ENCODE peak calls at places on chromosomes 5 and 9, in five cellular contexts. B is transverse colon, T is breast epithelium, M is gastrocnemius medialis, N is A549. G is an unnamed sample.

GRCh38 chr5:98102926-98103325 is 670.5 kb upstream of the RGMB start:
- DNase-seq in B (no peak), T (no peak), M (no peak), N (no peak), G (no peak)

GRCh38 chr5:139574641-139575312 is 13.6 kb downstream of the UBE2D2 start:
- DNase-seq in B (no peak), T (no peak), M (no peak), N (peak; percentile 46), G (no peak)

GRCh38 chr9:9598723-9599122 is 1014.1 kb downstream of the PTPRD start:
- DNase-seq in B (no peak), T (no peak), M (no peak), N (no peak), G (no peak)

GRCh38 chr5:158268286-158268685 is 409.3 kb upstream of the CLINT1 start:
- DNase-seq in B (no peak), T (no peak), M (no peak), N (no peak), G (no peak)

GRCh38 chr9:134723491-134723890 is 81.9 kb downstream of the COL5A1 start:
- DNase-seq in B (no peak), T (no peak), M (no peak), N (no peak), G (no peak)

GRCh38 chr9:136821333-136822031 is 13.7 kb downstream of the RABL6 start:
- DNase-seq in B (no peak), T (no peak), M (no peak), N (no peak), G (no peak)

GRCh38 chr9:101601904-101602765 is 7.4 kb upstream of the PPP3R2 start:
- DNase-seq in B (no peak), T (no peak), M (no peak), N (peak; percentile 53), G (no peak)

GRCh38 chr9:31848505-31849285 is 535.7 kb upstream of the ACO1 start:
- DNase-seq in B (no peak), T (no peak), M (no peak), N (no peak), G (no peak)

GRCh38 chr5:111227805-111228204 is 3.6 kb downstream of the CAMK4 start:
- DNase-seq in B (peak; percentile 25), T (no peak), M (no peak), N (no peak), G (no peak)

GRCh38 chr9:117414220-117414905 is 494 bp downstream of the ASTN2 start:
- DNase-seq in B (no peak), T (peak; percentile 52), M (no peak), N (peak; percentile 39), G (no peak)

DNA sequence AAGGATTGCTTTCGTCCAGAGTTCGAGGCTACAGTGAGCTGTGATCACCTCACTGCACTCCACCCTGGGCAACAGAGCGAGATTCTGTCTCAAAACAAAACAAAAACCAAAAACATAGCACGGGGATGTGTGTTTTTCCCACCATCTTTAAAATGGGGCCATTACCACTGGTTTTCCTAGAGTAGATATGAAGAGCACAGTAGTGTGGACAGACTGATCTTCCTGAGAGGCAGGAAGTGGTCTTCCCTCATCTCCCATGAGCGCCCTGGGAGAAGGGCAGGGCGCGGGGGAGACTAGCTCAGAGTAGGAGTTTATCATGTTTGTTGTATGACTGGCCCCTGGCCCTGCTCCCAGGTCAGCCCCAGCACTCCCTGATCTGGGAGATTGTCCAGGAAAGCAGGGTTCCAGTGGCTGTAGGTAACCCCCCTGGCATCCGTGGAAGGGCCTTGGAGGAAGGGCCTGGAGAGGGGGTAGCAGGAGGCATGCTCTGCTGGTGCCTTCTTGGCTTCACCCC is 2.3 kb downstream of the SUSD3 start:
- DNase-seq in B (no peak), T (no peak), M (no peak), N (peak; percentile 49), G (no peak)
- TF ChIP-seq POLR2A in B (no peak), T (no peak), M (no peak), N (no peak), G (no peak)

DNA sequence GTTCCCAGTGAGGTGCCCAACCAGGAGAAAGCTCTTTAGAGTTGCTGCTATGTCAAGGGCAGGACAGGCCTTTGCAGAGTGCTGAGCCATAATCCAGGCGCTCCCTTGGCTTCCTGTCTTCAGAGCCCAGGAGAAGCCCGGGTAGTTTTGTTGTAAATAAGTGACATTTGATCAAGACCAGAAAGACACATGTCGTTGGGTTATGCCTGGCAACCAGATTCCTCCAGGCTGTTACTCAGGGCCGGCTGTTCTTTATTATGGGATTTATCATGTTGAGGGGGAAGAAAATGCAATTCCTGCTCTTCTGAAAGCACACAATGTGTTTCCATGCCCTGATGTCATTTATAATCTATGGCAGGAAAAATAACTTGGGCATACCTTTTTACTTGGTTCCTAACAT is 39.3 kb upstream of the SEMA4D start:
- DNase-seq in B (no peak), T (no peak), M (no peak), N (no peak), G (no peak)
- H3K27ac ChIP-seq in B (peak overlapping the region; percentile 44), T (no peak overlapping the region), M (no peak overlapping the region), N (no peak overlapping the region), G (no peak overlapping the region)

DNA sequence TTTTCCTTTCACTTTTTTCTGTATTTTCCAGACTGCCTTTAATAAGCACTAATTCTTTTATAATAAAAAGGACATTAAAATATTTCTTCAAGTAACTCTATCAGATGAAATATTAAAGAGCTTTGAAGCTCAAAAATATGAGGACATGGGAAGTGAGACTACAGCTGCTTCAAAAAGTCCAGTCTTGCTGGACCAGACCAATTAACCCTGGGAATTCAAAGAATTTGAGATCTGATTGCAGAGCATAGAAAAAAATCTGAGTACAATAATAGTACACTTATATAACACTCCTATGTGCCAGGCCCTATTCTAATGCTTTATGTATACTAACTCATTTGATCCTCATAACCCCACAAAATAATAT is 9.8 kb downstream of the TMEM245 start:
- DNase-seq in B (no peak), T (no peak), M (no peak), N (no peak), G (no peak)
- H3K4me3 ChIP-seq in B (no peak overlapping the region), T (no peak overlapping the region), M (no peak overlapping the region), N (peak overlapping the region; percentile 30), G (no peak overlapping the region)

GRCh38 chr9:132878695-132879064 is at the start of gene SPACA9:
- DNase-seq in B (peak; percentile 72), T (peak; percentile 73), M (peak; percentile 36), N (peak; percentile 63), G (peak; percentile 89)

GRCh38 chr9:132877447-132877817 is 652 bp downstream of the AK8 start:
- DNase-seq in B (no peak), T (no peak), M (no peak), N (no peak), G (no peak)

GRCh38 chr9:132876849-132877248 is 1.2 kb downstream of the AK8 start:
- DNase-seq in B (no peak), T (no peak), M (no peak), N (no peak), G (no peak)

GRCh38 chr9:132879443-132880310 is 979 bp downstream of the SPACA9 start:
- DNase-seq in B (no peak), T (no peak), M (no peak), N (no peak), G (no peak)

DNA sequence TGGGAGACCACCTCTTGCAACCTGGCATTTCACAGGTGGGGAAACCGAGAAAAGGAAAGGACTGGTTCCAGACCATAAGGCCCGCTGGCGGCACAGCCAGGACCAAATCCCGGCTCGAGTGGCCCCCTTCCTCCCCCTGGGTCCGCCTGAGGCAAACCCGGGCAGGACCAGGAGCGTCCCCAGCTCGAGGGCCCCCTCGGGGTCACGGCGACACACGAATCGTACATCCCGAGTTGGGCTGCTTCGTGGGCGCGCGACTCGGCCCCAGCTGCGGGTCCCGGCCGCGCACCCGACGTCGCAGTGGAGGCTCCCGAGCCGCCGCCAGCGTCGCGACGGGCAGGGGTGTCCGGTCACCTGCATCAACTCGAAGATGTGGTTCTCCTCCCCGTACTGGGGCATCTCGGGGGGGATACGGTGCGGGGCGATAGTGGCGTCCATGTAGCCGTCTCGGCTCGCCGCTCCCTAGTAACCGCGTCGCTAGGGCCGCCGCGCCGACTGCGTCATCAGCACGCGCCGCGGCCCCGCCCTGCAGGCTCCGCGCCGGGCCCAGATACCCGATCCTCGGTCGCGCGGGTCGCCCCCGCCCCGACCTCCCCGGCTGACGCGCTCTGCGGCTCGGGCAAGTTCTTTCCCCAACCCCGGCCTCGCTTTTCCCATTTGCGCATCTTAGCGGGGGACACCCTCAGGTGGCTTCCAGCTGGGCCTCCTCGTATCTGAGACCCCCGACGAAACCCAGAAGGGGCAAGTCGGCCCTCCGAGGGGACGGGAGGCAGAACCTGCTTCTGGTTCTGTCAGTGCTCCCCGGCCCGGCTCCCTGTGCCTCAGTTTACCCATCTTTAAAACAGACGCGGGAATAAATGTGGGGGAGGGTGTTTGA is at the start of gene AK8:
- DNase-seq in B (peak; percentile 74), T (peak; percentile 70), M (peak; percentile 33), N (peak; percentile 78), G (peak; percentile 86)
- TF ChIP-seq POLR2A in B (peak; percentile 38), T (no peak), M (no peak), N (peak; percentile 29), G (no peak)

GRCh38 chr5:172744106-172745104 is 26.6 kb downstream of the DUSP1 start:
- DNase-seq in B (peak; percentile 74), T (no peak), M (no peak), N (no peak), G (peak; percentile 70)

GRCh38 chr5:172745836-172746235 is 25.2 kb downstream of the DUSP1 start:
- DNase-seq in B (no peak), T (no peak), M (no peak), N (no peak), G (no peak)

GRCh38 chr5:172745406-172745805 is 25.6 kb downstream of the DUSP1 start:
- DNase-seq in B (no peak), T (no peak), M (no peak), N (no peak), G (peak; percentile 63)

GRCh38 chr5:172741206-172741582 is 29.8 kb downstream of the DUSP1 start:
- DNase-seq in B (no peak), T (no peak), M (no peak), N (no peak), G (no peak)

DNA sequence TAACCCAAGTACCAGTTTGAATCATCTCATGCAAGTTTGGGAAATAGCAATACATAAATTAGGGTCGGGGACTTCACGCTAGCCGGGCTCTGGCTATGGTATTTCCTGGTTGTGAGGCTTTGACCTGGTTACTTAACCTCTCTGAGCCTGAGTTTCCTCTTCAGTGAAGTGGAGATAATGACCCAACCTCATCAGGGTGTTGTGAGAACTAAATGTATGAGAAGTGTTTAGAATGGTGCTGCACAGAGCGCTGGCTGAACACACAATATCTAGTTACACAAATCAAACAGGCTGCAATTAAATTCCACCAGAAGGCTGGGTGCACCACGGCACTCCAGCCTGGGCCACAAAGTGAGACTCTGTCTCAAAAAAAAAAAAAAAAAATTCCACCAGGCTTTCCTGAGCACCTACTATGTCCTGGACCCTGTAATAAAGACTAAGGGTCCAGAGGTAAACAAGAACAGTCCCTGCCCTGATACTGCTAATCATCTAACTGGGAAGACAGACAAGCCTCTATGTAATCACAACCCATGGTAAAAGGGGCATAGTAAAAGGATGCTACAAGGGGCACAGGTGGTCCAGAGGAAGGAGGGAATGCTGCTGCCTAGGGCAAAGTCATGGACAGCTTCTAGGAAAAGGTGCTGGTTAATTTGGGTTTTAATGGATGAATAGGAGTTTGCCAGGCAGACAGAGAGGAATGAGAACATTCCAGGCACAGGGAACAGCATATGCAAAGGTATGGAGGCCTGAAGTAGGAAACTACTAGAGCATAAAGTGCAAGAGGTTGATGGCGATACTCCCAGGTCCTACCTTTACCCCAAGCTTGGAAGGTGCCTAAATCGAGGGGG is 27.7 kb downstream of the DUSP1 start:
- DNase-seq in B (no peak), T (no peak), M (no peak), N (no peak), G (no peak)
- H3K27ac ChIP-seq in B (no peak overlapping the region), T (no peak overlapping the region), M (no peak overlapping the region), N (no peak overlapping the region), G (no peak overlapping the region)